ENCODE peak calls at places on chromosomes 4 and X, in six cellular contexts. O is upper lobe of left lung, X is A549, P is HepG2, M is K562, H is GM12878. A is an unnamed sample.

GRCh38 chr4:75737398-75737797 is 13.0 kb downstream of the USO1 start:
- ATAC-seq in H (no peak), M (no peak), X (no peak), P (peak), O (no peak), A (no peak)

GRCh38 chr4:109432676-109433075 is 939 bp upstream of the SEC24B start:
- ATAC-seq in M (peak), O (no peak), P (no peak), H (no peak), X (no peak), A (no peak)

GRCh38 chr4:78441786-78442185 is 109.8 kb upstream of the ANXA3 start:
- ATAC-seq in H (no peak), P (no peak), M (no peak), O (no peak), X (no peak), A (no peak)

GRCh38 chrX:6026980-6027379 is 201.7 kb downstream of the NLGN4X start:
- ATAC-seq in O (no peak), M (no peak), P (no peak), H (no peak), X (no peak), A (no peak)

GRCh38 chr4:40255722-40256281 is 59.0 kb downstream of the RHOH start:
- ATAC-seq in O (peak), H (peak), X (peak), M (no peak), P (peak), A (peak)

GRCh38 chr4:38279650-38280322 is 319.6 kb downstream of the PTTG2 start:
- ATAC-seq in X (no peak), P (peak), M (no peak), H (no peak), O (peak), A (no peak)

GRCh38 chrX:107731831-107732502 is 43.6 kb downstream of the TSC22D3 start:
- ATAC-seq in P (no peak), H (no peak), O (peak), X (peak), M (peak), A (peak)

GRCh38 chr4:23374280-23374679 is 515.6 kb downstream of the PPARGC1A start:
- ATAC-seq in M (no peak), P (no peak), X (peak), H (no peak), O (no peak), A (no peak)

GRCh38 chrX:150405576-150405975 is 42.5 kb downstream of the MAMLD1 start:
- ATAC-seq in O (no peak), M (peak), X (no peak), H (peak), P (peak), A (no peak)

GRCh38 chr4:135098061-135098460 is 896.5 kb upstream of the PABPC4L start:
- ATAC-seq in O (no peak), P (no peak), X (no peak), H (no peak), M (no peak), A (no peak)

DNA sequence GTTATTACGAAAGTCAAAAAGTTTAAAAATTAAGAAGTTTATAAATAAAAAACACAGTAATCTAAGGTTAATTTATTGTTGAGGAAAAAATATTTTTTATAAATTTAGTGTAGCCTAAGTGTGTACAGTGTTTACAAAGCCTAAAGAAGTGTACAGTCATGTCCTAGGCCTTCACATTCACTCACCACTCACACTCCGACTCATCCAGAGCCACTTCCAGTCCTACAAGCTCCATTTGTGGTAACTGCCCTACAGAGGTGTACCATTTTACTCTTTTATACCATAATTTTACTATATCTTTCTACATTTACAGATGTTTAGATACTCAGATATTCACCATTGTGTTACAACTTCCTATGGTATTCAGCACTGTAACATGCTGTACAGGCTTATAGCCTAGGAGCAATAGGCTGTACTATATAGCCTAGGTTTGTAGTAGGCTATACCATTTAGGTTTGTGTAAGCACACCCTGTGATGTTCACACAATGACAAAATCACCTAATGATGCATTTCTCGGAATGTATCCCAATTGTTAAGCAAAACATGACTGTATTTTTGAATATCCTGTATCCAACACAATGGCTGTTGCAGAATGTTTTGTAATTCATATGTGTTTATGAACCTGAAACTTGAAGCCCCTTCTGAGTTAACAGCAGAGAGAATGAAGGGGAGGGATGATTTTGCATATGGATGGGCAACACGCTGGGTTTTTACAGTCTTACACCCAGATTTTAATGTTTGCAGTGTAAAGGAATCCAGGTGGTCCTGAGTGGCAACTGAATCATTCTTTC is 3.1 kb downstream of the PPBP start:
- ATAC-seq in O (no peak), M (no peak), H (no peak), X (no peak), P (no peak), A (no peak)
- H3K4me3 ChIP-seq in O (no peak), M (no peak), H (no peak), X (no peak), P (no peak), A (no peak)

DNA sequence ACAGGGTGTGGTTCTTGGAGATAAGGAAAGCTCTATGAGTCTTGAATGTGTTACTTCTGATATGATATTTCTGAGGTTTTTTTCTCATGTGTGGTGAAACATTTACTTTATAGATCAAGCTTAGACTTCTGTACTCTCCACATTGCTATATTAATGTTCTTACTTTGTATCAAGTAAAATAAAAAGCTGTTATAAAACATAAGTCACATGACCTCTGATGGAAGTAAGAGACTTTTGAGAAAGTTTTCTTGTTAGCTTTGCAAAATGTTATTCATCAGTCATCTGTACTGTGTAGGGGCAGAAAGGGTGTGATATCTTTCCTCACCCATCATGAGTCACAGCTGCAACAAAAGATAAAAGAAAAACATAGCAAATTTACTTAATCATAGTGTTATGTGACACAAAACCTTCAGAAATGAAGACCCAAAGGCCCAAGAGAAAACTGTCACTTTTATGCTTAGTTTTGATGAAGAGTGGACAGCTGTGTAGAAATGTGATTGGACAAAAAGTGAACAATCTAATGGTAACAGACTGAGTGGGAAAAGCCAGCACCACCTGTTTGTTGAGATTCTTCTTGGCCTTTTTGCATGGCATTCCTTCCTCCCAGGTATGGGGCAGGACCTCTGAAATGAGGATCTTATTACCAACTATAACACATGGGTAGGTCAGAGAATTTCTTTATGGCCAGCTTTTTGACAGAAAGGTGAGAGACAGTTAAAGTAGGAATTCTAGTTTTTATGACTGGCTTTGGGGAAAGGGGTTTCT is 632.4 kb downstream of the PDHA2 start:
- ATAC-seq in O (no peak), M (peak), P (no peak), H (no peak), X (no peak), A (no peak)
- TF ChIP-seq EP300 in O (no peak), M (no peak), P (no peak), H (no peak), X (no peak), A (no peak)

GRCh38 chrX:78330068-78330467 is 2.7 kb upstream of the CYSLTR1 start:
- ATAC-seq in P (no peak), H (no peak), X (no peak), M (no peak), O (no peak), A (no peak)
- H3K27ac ChIP-seq in P (no peak), H (peak), X (no peak), M (no peak), O (no peak), A (no peak)

GRCh38 chr4:140755811-140756291 is 334 bp downstream of the TBC1D9 start:
- ATAC-seq in O (peak), P (peak), H (peak), X (peak), M (no peak), A (peak)

GRCh38 chr4:140752669-140753068 is 3.5 kb downstream of the TBC1D9 start:
- ATAC-seq in X (no peak), P (no peak), H (no peak), O (no peak), M (no peak), A (no peak)

GRCh38 chr4:140756292-140757219 is at the start of gene TBC1D9:
- ATAC-seq in X (peak), H (peak), M (peak), O (peak), P (peak), A (peak)

GRCh38 chr4:140754918-140755810 is 1.0 kb downstream of the TBC1D9 start:
- ATAC-seq in M (no peak), H (peak), X (no peak), O (no peak), P (no peak), A (no peak)

DNA sequence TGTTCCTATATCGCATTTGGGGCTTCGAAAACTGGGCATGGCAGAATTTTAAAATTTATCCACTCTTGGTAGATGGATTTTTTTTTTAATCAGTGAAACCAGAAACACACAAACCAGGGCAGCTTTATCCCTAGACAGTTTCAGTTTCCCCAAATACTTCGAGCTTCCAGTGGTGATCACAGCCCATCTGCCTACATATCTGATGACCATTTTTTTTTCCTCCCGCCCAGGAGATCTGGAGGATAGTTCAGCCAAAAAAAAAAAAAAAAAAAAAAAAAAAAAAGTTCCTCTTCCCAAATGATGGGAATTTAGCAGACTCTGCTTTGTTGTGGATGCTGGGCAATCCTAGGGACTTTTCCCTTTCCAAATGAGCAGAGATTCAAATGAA is 1.0 kb upstream of the TBC1D9 start:
- ATAC-seq in O (peak), X (no peak), M (no peak), H (no peak), P (no peak), A (no peak)
- H3K4me3 ChIP-seq in O (peak), X (peak), M (no peak), H (peak), P (peak), A (peak)

DNA sequence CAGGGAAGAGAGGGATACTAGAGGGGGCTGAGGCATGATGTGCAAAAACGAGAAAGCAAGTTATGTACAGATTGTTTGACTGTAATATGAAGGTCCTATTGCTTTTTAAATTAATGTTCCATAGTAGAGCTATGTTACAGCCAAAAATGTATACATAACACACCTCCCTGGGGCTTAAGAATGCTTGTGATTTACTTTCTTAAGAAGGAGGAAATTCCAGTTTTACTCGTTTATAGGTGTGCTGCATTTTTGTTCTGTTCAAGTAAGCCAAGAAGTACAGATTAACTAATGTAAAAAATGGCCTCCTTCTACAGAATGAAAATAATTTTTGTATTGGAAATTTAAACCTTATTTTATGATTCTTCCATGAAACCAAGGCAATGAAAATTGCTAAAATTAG is 614.4 kb upstream of the NR3C2 start:
- ATAC-seq in H (no peak), O (no peak), M (no peak), X (no peak), P (no peak), A (no peak)
- TF ChIP-seq EP300 in H (no peak), O (no peak), M (no peak), X (no peak), P (no peak), A (no peak)

GRCh38 chr4:156969136-156969535 is 2.5 kb downstream of the PDGFC start:
- ATAC-seq in M (no peak), O (no peak), P (no peak), H (no peak), X (no peak), A (no peak)
- H3K27ac ChIP-seq in M (no peak), O (no peak), P (no peak), H (no peak), X (no peak), A (peak)

DNA sequence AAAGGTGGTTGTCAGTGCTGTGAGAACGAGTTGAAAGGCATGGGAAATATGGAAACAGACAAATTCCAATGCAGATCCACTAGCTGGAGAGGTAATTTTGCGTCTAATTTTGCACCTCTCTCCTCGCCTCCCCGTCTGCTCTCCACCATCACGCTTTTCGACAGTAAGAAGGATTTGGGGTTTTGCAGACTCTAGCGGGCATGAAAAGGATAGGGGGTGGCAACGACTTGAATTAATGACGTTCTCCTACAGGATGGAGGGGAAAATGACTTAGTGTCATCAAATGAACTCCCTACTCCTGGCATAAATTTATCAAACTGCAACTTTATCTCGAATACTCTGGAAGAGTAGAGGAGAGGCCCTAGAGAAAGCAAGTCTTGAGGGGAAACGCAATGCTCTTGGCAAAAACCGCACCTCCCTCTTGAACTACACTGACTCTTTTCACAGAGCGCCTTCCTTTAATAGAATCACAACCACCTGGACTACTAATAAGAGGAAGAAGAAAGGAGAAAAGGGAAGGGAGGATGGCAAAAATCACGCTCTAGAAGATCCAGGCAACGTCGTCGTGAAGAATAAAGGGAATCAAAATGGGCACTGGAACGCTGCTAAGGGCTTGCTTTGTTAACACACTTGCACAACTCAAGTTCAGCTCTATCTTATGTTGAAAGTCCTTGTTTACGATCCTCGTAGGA is 876 bp upstream of the SLITRK2 start:
- ATAC-seq in O (no peak), P (no peak), M (no peak), X (no peak), H (no peak), A (no peak)
- H3K4me3 ChIP-seq in O (peak), P (no peak), M (no peak), X (no peak), H (no peak), A (no peak)

GRCh38 chr4:113327513-113327912 is 278.1 kb downstream of the ANK2 start:
- ATAC-seq in X (no peak), M (no peak), H (peak), P (no peak), O (peak), A (peak)
- TF ChIP-seq EP300 in X (no peak), M (no peak), H (no peak), P (no peak), O (no peak), A (no peak)

DNA sequence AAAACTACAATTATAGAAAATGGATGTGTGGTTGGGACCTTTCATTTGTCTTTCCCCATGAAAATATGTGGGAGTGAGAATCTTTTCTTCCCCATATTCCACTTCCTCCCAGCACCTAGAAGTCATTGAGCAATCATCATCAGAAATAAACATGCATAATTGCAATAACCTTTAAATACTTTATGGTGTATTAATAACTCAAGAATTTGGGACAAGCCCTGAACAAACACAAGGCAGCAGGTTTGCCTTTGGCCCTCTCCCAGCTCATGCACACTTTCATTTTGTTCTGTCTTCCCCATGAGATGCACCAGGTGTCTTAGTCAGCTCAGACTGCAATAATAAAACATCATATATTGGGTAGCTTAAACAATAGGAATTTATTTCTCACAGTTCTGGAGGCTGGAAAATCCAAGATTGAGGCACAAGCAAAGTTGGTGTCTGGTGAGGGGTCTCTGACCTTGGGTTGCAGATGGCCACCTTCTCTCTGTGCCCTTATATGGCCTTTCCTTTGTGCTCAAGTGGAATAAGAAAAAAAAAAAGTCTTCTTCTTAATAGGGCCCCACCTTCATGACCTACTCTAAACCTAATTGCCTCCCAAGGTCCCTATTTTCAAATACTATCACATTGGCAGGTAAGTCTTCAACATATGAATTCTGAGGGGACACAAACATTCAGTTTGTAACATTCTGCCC is 34.7 kb upstream of the TMEM184C start:
- ATAC-seq in O (no peak), M (no peak), X (no peak), P (no peak), H (no peak), A (no peak)
- H3K27ac ChIP-seq in O (no peak), M (no peak), X (no peak), P (no peak), H (no peak), A (no peak)